ENCODE peak calls at places on chromosome 1, in eight cellular contexts. B is heart left ventricle; J is hippocampal formation; I is NCI-H146; U is anterior cingulate cortex; S is stimulated activated CD8-positive, alpha-beta memory T cell treated with anti-CD3 and anti-CD28 coated beads, Interleukin-4, amount 100 ng/mL, for 24 hours; K is occipital lobe; Q is WERI-Rb-1. A is an unnamed sample.

GRCh38 chr1:100578201-100578600 is 40.3 kb downstream of the GPR88 start:
- DNase-seq in B (no peak), J (no peak), I (no peak), U (no peak), S (no peak), K (no peak), Q (no peak), A (no peak)

GRCh38 chr1:58626293-58626692 is 49.2 kb upstream of the TACSTD2 start:
- DNase-seq in B (no peak), J (no peak), I (no peak), U (no peak), S (no peak), K (no peak), Q (no peak), A (no peak)

GRCh38 chr1:240312872-240313271 is 221.2 kb downstream of the FMN2 start:
- DNase-seq in B (no peak), J (no peak), I (no peak), U (no peak), S (no peak), K (no peak), Q (no peak), A (no peak)

GRCh38 chr1:27527857-27528700 is 38.1 kb upstream of the WASF2 start:
- DNase-seq in B (no peak), J (peak), I (peak), U (peak), S (peak), K (peak), Q (peak), A (peak)

GRCh38 chr1:186633101-186633500 is 47.1 kb downstream of the PTGS2 start:
- DNase-seq in B (no peak), J (no peak), I (no peak), U (no peak), S (no peak), K (no peak), Q (no peak), A (no peak)

GRCh38 chr1:33301273-33301984 is 19.5 kb downstream of the A3GALT2 start:
- DNase-seq in B (no peak), J (no peak), I (no peak), U (no peak), S (no peak), K (no peak), Q (no peak), A (peak)

GRCh38 chr1:4741876-4742423 is 87.5 kb downstream of the AJAP1 start:
- DNase-seq in B (no peak), J (no peak), I (no peak), U (no peak), S (no peak), K (no peak), Q (peak), A (no peak)

GRCh38 chr1:159339517-159339916 is 37.4 kb downstream of the FCER1A start:
- DNase-seq in B (no peak), J (no peak), I (no peak), U (no peak), S (no peak), K (no peak), Q (no peak), A (no peak)

GRCh38 chr1:40314721-40315238 is 2.3 kb downstream of the COL9A2 start:
- DNase-seq in B (no peak), J (no peak), I (peak), U (peak), S (no peak), K (no peak), Q (no peak), A (no peak)